ENCODE peak calls at places on chromosomes 3 and 15, in six cellular contexts. Y is RWPE1, R is DMS79 treated with DMSO at 0.1 percent for 48 hours, V is endothelial cell, X is cardiac fibroblast, M is substantia nigra. F is an unnamed sample.

GRCh38 chr3:114880078-114880477 is 267.0 kb downstream of the ZBTB20 start:
- DNase-seq in V (no peak), X (no peak), M (no peak), R (peak), Y (no peak), F (peak)

GRCh38 chr3:123559040-123559861 is 25.6 kb downstream of the HACD2 start:
- DNase-seq in R (peak), M (no peak), X (peak), V (peak), Y (peak), F (peak)

GRCh38 chr15:33533197-33533596 is 222.4 kb downstream of the RYR3 start:
- DNase-seq in V (no peak), X (no peak), R (no peak), M (no peak), Y (no peak), F (no peak)

GRCh38 chr15:77039817-77040216 is 31.1 kb downstream of the TSPAN3 start:
- DNase-seq in V (no peak), Y (no peak), R (no peak), X (no peak), M (no peak), F (no peak)

GRCh38 chr3:126749931-126750759 is 46.1 kb downstream of the CHCHD6 start:
- DNase-seq in V (no peak), M (no peak), R (no peak), X (no peak), Y (no peak), F (no peak)

GRCh38 chr3:47984089-47984759 is 32.0 kb downstream of the MAP4 start:
- DNase-seq in R (no peak), X (peak), Y (peak), M (no peak), V (no peak), F (no peak)

GRCh38 chr3:148971819-148972218 is 19.5 kb upstream of the GYG1 start:
- DNase-seq in R (no peak), V (no peak), X (peak), M (no peak), Y (no peak), F (no peak)

GRCh38 chr3:156910022-156910421 is 83.9 kb downstream of the LEKR1 start:
- DNase-seq in V (no peak), Y (no peak), X (no peak), R (no peak), M (no peak), F (no peak)

GRCh38 chr15:66619152-66619903 is 53.5 kb upstream of the LCTL start:
- DNase-seq in R (peak), Y (peak), X (peak), M (peak), V (peak), F (peak)

GRCh38 chr3:107540857-107541256 is 18.1 kb downstream of the BBX start:
- DNase-seq in V (no peak), R (no peak), Y (no peak), X (no peak), M (no peak), F (no peak)

GRCh38 chr3:156626104-156626503 is 48.3 kb upstream of the TIPARP start:
- DNase-seq in R (peak), V (no peak), Y (peak), M (no peak), X (no peak), F (peak)

GRCh38 chr3:180913582-180914404 is 1.3 kb downstream of the FXR1 start:
- DNase-seq in X (no peak), M (no peak), R (peak), V (no peak), Y (no peak), F (no peak)

GRCh38 chr3:71301001-71301400 is 282.5 kb downstream of the FOXP1 start:
- DNase-seq in R (no peak), M (no peak), X (no peak), Y (no peak), V (no peak), F (no peak)

GRCh38 chr3:51802091-51802720 is 23.2 kb upstream of the IQCF6 start:
- DNase-seq in M (no peak), Y (no peak), R (no peak), V (no peak), X (no peak), F (no peak)

GRCh38 chr3:163863146-163863545 is 1215.2 kb downstream of the SI start:
- DNase-seq in X (no peak), M (no peak), V (no peak), R (no peak), Y (no peak), F (no peak)

GRCh38 chr3:41653575-41654239 is 308.2 kb downstream of the ULK4 start:
- DNase-seq in M (no peak), X (peak), R (no peak), Y (no peak), V (no peak), F (no peak)

GRCh38 chr3:182533394-182533793 is 259.9 kb upstream of the ATP11B start:
- DNase-seq in V (no peak), Y (peak), M (no peak), R (peak), X (no peak), F (no peak)

GRCh38 chr3:150146891-150147761 is 176.4 kb upstream of the PFN2 start:
- DNase-seq in X (peak), Y (peak), M (no peak), V (no peak), R (no peak), F (peak)

GRCh38 chr3:101255441-101255840 is 64.9 kb downstream of the IMPG2 start:
- DNase-seq in R (no peak), X (no peak), V (no peak), M (no peak), Y (no peak), F (no peak)

GRCh38 chr15:52137432-52138357 is 25.1 kb upstream of the BCL2L10 start:
- DNase-seq in V (no peak), Y (no peak), R (peak), X (no peak), M (peak), F (no peak)

GRCh38 chr3:30691249-30691880 is 85.0 kb downstream of the TGFBR2 start:
- DNase-seq in V (no peak), Y (no peak), X (no peak), M (no peak), R (no peak), F (no peak)

GRCh38 chr15:92079647-92080255 is 226.2 kb downstream of the SLCO3A1 start:
- DNase-seq in X (no peak), V (no peak), Y (no peak), R (no peak), M (no peak), F (no peak)

GRCh38 chr15:31502541-31503229 is 176.1 kb downstream of the KLF13 start:
- DNase-seq in Y (no peak), M (no peak), X (no peak), V (no peak), R (no peak), F (no peak)

GRCh38 chr3:69370156-69370944 is 15.5 kb downstream of the FRMD4B start:
- DNase-seq in Y (peak), R (no peak), X (peak), V (no peak), M (peak), F (no peak)

GRCh38 chr3:18389108-18389733 is 35.9 kb downstream of the SATB1 start:
- DNase-seq in M (no peak), X (peak), Y (peak), V (peak), R (no peak), F (peak)

GRCh38 chr3:105944721-105945120 is 75.9 kb upstream of the CBLB start:
- DNase-seq in V (no peak), M (no peak), X (peak), R (no peak), Y (peak), F (no peak)

GRCh38 chr3:71035886-71036285 is 547.6 kb downstream of the FOXP1 start:
- DNase-seq in Y (no peak), X (no peak), R (no peak), M (no peak), V (no peak), F (no peak)

GRCh38 chr15:70670680-70671079 is 92.7 kb downstream of the UACA start:
- DNase-seq in V (no peak), R (no peak), Y (peak), X (peak), M (no peak), F (no peak)

GRCh38 chr3:186746008-186746407 is 28.8 kb downstream of the KNG1 start:
- DNase-seq in R (no peak), Y (peak), M (peak), V (peak), X (peak), F (no peak)

F was measured in SHP77.